ENCODE peak calls at places on chromosomes 5 and 9, in five cellular contexts. One of them, this sample, is unnamed. For H3K9me2 and H3K9me3, the result is how much of the 10 kb centered on the place peaks cover.

GRCh38 chr9:96585426-96585825 is 34.2 kb downstream of the CDC14B start:
- DNase-seq in GM23248: peak
- DNase-seq in SK-N-SH: no peak
- DNase-seq in HCT116: no peak
- DNase-seq in MM.1S: no peak
- DNase-seq in this sample: no peak

GRCh38 chr5:82340799-82341198 is 62.6 kb upstream of the RPS23 start:
- DNase-seq in HCT116: no peak
- DNase-seq in MM.1S: no peak
- DNase-seq in GM23248: no peak
- DNase-seq in SK-N-SH: no peak
- DNase-seq in this sample: no peak

GRCh38 chr9:2158111-2158610 is 143.0 kb downstream of the SMARCA2 start:
- DNase-seq in SK-N-SH: peak
- DNase-seq in GM23248: peak
- DNase-seq in MM.1S: peak
- DNase-seq in HCT116: no peak
- DNase-seq in this sample: peak

GRCh38 chr9:76203373-76203772 is 190.9 kb downstream of the RFK start:
- DNase-seq in MM.1S: no peak
- DNase-seq in GM23248: peak
- DNase-seq in SK-N-SH: no peak
- DNase-seq in HCT116: no peak
- DNase-seq in this sample: peak

GRCh38 chr5:67516959-67517358 is 320.4 kb upstream of the CD180 start:
- DNase-seq in GM23248: peak
- DNase-seq in HCT116: no peak
- DNase-seq in MM.1S: no peak
- DNase-seq in SK-N-SH: no peak
- DNase-seq in this sample: no peak

GRCh38 chr9:12439267-12439666 is 253.9 kb upstream of the TYRP1 start:
- DNase-seq in HCT116: no peak
- DNase-seq in SK-N-SH: no peak
- DNase-seq in GM23248: no peak
- DNase-seq in MM.1S: no peak
- DNase-seq in this sample: no peak

GRCh38 chr9:98142182-98142924 is 23.3 kb upstream of the TRIM14 start:
- DNase-seq in SK-N-SH: peak
- DNase-seq in HCT116: no peak
- DNase-seq in MM.1S: no peak
- DNase-seq in GM23248: no peak
- DNase-seq in this sample: peak

GRCh38 chr5:172523146-172523745 is 68.9 kb upstream of the SH3PXD2B start:
- DNase-seq in SK-N-SH: no peak
- DNase-seq in HCT116: no peak
- DNase-seq in GM23248: no peak
- DNase-seq in MM.1S: no peak
- DNase-seq in this sample: no peak

GRCh38 chr9:98568234-98568922 is 140.4 kb downstream of the GABBR2 start:
- DNase-seq in SK-N-SH: no peak
- DNase-seq in HCT116: no peak
- DNase-seq in MM.1S: no peak
- DNase-seq in GM23248: no peak
- DNase-seq in this sample: no peak

GRCh38 chr5:142391031-142391872 is 66.4 kb upstream of the SPRY4 start:
- DNase-seq in HCT116: no peak
- DNase-seq in SK-N-SH: no peak
- DNase-seq in MM.1S: no peak
- DNase-seq in GM23248: no peak
- DNase-seq in this sample: no peak

GRCh38 chr9:132094314-132094791 is 14.7 kb upstream of the MED27 start:
- DNase-seq in GM23248: peak
- DNase-seq in HCT116: no peak
- DNase-seq in MM.1S: no peak
- DNase-seq in SK-N-SH: no peak
- DNase-seq in this sample: no peak

GRCh38 chr9:74379718-74380117 is 117.4 kb upstream of the RORB start:
- DNase-seq in HCT116: peak
- DNase-seq in SK-N-SH: peak
- DNase-seq in MM.1S: peak
- DNase-seq in GM23248: no peak
- DNase-seq in this sample: no peak

GRCh38 chr9:82890401-82890800 is 172.5 kb downstream of the RASEF start:
- DNase-seq in SK-N-SH: no peak
- DNase-seq in HCT116: no peak
- DNase-seq in GM23248: no peak
- DNase-seq in MM.1S: no peak
- DNase-seq in this sample: no peak

GRCh38 chr9:82891321-82891720 is 171.6 kb downstream of the RASEF start:
- DNase-seq in GM23248: no peak
- DNase-seq in HCT116: no peak
- DNase-seq in MM.1S: no peak
- DNase-seq in SK-N-SH: no peak
- DNase-seq in this sample: no peak

GRCh38 chr9:82890865-82891264 is 172.1 kb downstream of the RASEF start:
- DNase-seq in SK-N-SH: no peak
- DNase-seq in HCT116: no peak
- DNase-seq in GM23248: no peak
- DNase-seq in MM.1S: no peak
- DNase-seq in this sample: no peak

DNA sequence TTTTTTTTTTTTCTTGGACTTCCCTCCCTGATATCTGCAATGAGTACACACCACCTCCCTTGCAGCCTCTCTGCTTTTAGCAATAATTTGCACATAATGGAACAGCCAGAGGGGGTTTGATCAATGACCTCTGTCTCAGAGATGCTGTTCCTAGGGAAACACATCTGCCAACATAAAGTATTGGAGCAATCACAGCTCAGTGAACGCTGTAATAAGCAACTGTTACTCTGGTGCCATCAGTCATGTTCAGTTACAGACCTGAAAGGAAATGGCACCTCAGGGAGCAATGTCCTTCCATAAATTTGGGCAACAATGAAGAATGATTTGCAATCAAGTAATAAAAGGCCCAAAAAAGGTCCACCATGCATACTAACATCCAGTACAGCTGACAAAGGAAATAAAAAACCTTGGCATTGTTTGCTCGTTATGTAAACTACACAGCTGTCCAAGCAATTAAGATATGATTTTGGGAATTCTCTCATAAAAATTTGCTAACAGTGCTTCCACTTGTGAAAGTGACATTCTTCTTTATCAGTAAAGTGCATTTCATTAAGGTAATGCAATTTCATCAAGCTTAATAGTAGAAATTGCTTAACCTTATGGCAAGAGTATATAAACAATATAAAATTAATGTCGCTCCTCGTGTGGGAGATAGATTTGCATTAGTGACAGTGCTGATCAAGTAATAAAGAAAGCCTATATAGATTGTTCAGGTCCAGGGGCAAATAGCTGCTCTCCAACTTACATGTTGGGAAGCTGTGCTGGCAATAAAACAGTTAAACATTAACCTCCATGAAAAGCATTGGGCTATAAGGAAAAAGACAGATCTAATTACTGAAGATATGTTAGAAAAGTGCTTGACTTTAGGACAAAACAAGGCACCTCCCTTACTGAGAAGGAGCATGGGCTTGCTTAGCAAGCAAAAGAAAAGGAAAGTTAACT is 167.7 kb downstream of the RASEF start:
- DNase-seq in SK-N-SH: peak
- DNase-seq in MM.1S: no peak
- DNase-seq in HCT116: no peak
- DNase-seq in GM23248: no peak
- DNase-seq in this sample: no peak
- H3K9me2 ChIP-seq in SK-N-SH: under half
- H3K9me2 ChIP-seq in MM.1S: under half
- H3K9me2 ChIP-seq in HCT116: under half
- H3K9me2 ChIP-seq in GM23248: under half
- H3K9me2 ChIP-seq in this sample: under half

DNA sequence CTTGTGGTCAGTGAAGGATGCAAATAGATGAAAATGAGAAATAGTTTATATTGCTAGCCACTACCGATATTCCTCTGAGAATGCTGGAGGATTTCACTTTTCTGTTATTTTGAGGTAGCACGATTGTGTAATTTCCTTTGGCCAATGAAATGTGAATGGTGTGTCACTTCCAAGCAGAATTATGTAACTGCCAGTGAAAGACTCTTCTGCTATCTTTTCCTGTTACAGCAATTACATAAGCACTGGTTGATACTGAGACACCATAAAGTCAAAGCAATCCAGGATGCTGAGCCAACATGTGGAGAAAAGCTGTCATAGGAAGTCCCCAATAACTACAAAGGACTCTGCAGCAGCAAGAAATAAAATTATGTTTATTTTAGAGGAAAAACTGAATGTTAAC is 3.5 kb upstream of the PCDHA2 start:
- DNase-seq in HCT116: no peak
- DNase-seq in SK-N-SH: no peak
- DNase-seq in MM.1S: no peak
- DNase-seq in GM23248: no peak
- DNase-seq in this sample: no peak
- H3K9me3 ChIP-seq in HCT116: under half
- H3K9me3 ChIP-seq in SK-N-SH: under half
- H3K9me3 ChIP-seq in MM.1S: under half
- H3K9me3 ChIP-seq in GM23248: under half
- H3K9me3 ChIP-seq in this sample: under half

GRCh38 chr5:116911074-116911473 is 336.5 kb upstream of the SEMA6A start:
- DNase-seq in HCT116: no peak
- DNase-seq in MM.1S: no peak
- DNase-seq in GM23248: no peak
- DNase-seq in SK-N-SH: no peak
- DNase-seq in this sample: no peak

DNA sequence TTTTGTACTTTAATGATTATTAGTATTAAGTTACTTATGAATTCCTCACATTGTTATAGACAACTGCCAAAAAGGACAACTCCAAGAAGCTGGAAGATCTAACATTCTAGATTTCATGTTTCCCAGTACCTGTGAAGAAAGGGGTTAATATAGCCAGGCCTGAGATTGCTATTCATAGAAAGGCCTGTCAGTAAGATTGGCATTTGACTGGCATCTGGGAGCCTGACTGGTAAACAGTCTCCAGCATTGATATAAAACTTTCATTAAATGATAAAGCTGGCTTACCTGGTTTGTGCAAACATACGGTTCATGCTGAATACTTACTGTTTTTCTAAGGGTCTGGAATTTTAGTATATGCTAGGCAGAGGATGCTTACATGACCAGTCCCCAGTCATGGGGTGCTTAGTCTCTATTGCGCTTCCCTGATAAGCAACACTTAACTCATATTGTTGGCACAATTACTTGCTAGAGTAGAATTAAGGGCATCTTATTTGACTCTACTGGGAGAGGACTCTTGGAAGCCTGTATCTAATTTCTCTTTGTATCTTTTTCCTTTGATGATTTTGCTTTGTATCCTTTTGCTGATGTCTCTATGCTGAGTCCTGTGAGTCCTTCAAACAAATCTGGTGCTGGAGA is 340.4 kb upstream of the SEMA6A start:
- DNase-seq in HCT116: no peak
- DNase-seq in SK-N-SH: no peak
- DNase-seq in MM.1S: no peak
- DNase-seq in GM23248: no peak
- DNase-seq in this sample: no peak
- H3K9me2 ChIP-seq in HCT116: under half
- H3K9me2 ChIP-seq in SK-N-SH: under half
- H3K9me2 ChIP-seq in MM.1S: under half
- H3K9me2 ChIP-seq in GM23248: under half
- H3K9me2 ChIP-seq in this sample: under half

GRCh38 chr5:9013147-9013546 is 532.7 kb downstream of the SEMA5A start:
- DNase-seq in HCT116: no peak
- DNase-seq in SK-N-SH: no peak
- DNase-seq in MM.1S: no peak
- DNase-seq in GM23248: no peak
- DNase-seq in this sample: no peak

GRCh38 chr5:9020996-9021395 is 524.9 kb downstream of the SEMA5A start:
- DNase-seq in SK-N-SH: no peak
- DNase-seq in GM23248: no peak
- DNase-seq in MM.1S: no peak
- DNase-seq in HCT116: no peak
- DNase-seq in this sample: no peak

GRCh38 chr5:9009931-9010652 is 535.8 kb downstream of the SEMA5A start:
- DNase-seq in HCT116: no peak
- DNase-seq in MM.1S: no peak
- DNase-seq in SK-N-SH: no peak
- DNase-seq in GM23248: peak
- DNase-seq in this sample: no peak

GRCh38 chr5:9015937-9016270 is 530.0 kb downstream of the SEMA5A start:
- DNase-seq in GM23248: peak
- DNase-seq in MM.1S: no peak
- DNase-seq in HCT116: no peak
- DNase-seq in SK-N-SH: no peak
- DNase-seq in this sample: no peak

DNA sequence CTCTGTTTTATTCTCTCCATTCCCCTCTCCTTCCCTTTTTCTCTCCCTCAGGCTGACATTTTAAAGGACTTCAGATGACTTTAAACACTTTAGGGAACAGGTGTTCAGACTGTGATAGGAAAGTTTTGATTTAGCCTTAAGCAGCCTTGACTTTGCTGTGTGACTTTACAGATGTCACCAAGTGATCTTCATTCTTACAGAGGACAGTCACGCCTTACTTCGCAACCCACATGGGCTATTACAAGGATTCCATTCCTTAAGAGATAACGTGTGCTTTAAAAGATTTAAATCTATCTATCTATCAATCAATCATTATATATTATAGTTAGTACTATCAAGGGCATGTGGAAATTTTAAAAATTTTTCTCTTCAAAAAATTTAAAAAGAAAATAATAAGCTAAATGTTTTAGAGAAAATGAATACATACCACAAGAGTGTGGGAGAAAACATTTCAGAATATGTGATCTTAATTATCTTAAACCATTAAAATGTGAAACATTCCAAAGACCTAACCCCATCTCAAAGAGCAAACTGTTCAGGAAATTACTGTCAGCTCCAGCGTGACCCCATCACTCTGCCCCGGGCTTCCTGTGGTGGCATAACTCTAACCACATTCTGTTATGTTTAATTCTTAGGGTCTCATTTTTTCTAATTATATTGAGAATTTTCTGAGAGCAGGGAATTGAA is 530.5 kb downstream of the SEMA5A start:
- DNase-seq in SK-N-SH: no peak
- DNase-seq in GM23248: peak
- DNase-seq in MM.1S: no peak
- DNase-seq in HCT116: no peak
- DNase-seq in this sample: no peak
- H3K9me3 ChIP-seq in SK-N-SH: under half
- H3K9me3 ChIP-seq in GM23248: under half
- H3K9me3 ChIP-seq in MM.1S: under half
- H3K9me3 ChIP-seq in HCT116: under half
- H3K9me3 ChIP-seq in this sample: under half

DNA sequence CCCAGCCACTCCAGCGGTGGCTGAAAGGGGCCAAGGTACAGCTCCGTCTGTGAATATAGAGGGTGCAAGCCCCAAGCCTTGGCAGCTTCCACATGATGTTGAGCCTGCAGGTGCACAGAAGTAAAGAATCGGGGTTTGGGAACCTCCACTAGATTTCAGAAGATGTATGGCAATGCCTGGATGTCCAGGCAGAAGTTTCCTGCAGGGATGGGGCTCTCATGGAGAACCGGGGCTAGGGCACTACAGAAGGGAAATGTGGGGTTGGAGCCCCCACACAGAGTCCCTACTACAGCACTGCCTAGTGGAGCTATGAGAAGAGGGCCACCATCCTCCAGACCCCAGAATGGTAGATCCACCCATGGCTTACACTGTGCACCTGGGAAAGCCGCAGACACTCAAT is 23.2 kb downstream of the CCDC125 start:
- DNase-seq in GM23248: no peak
- DNase-seq in MM.1S: no peak
- DNase-seq in HCT116: no peak
- DNase-seq in SK-N-SH: no peak
- DNase-seq in this sample: no peak
- H3K9me2 ChIP-seq in GM23248: under half
- H3K9me2 ChIP-seq in MM.1S: under half
- H3K9me2 ChIP-seq in HCT116: under half
- H3K9me2 ChIP-seq in SK-N-SH: under half
- H3K9me2 ChIP-seq in this sample: under half

This sample was measured in PC-9.